ENCODE peak calls at places on chromosomes 2 and 18, in four cellular contexts. R is IMR-90, D is H1, P is GM12878. S is an unnamed sample.

GRCh38 chr2:220053919-220054318 is 426.5 kb downstream of the SLC4A3 start:
- DNase-seq in D (no peak), P (no peak), R (peak), S (peak)

GRCh38 chr2:168429988-168430387 is 26.1 kb upstream of the CERS6 start:
- DNase-seq in D (no peak), P (no peak), R (no peak), S (no peak)

GRCh38 chr2:43576983-43577892 is 18.6 kb downstream of the THADA start:
- DNase-seq in R (peak), D (no peak), P (no peak), S (no peak)

GRCh38 chr18:78730564-78731422 is 248.8 kb upstream of the SALL3 start:
- DNase-seq in R (no peak), D (no peak), P (no peak), S (no peak)

GRCh38 chr2:85797959-85798358 is 44.2 kb downstream of the ATOH8 start:
- DNase-seq in R (peak), D (no peak), P (no peak), S (no peak)

GRCh38 chr18:34918856-34919255 is 122.4 kb upstream of the MAPRE2 start:
- DNase-seq in R (no peak), D (no peak), P (no peak), S (no peak)

GRCh38 chr18:3216987-3217386 is 2.8 kb downstream of the MYOM1 start:
- DNase-seq in R (no peak), D (no peak), P (no peak), S (no peak)

GRCh38 chr2:10947005-10947440 is 35.3 kb downstream of the KCNF1 start:
- DNase-seq in R (peak), D (no peak), P (no peak), S (no peak)

GRCh38 chr2:216555274-216555673 is 56.6 kb downstream of the RPL37A start:
- DNase-seq in P (no peak), D (no peak), R (no peak), S (no peak)

GRCh38 chr2:85887566-85888019 is 1.2 kb downstream of the ST3GAL5 start:
- DNase-seq in R (peak), P (no peak), D (no peak), S (no peak)

GRCh38 chr2:120779781-120780283 is 44.2 kb downstream of the GLI2 start:
- DNase-seq in R (peak), D (no peak), P (no peak), S (no peak)

GRCh38 chr18:9861157-9861556 is 24.6 kb upstream of the TXNDC2 start:
- DNase-seq in P (peak), R (no peak), D (no peak), S (no peak)

DNA sequence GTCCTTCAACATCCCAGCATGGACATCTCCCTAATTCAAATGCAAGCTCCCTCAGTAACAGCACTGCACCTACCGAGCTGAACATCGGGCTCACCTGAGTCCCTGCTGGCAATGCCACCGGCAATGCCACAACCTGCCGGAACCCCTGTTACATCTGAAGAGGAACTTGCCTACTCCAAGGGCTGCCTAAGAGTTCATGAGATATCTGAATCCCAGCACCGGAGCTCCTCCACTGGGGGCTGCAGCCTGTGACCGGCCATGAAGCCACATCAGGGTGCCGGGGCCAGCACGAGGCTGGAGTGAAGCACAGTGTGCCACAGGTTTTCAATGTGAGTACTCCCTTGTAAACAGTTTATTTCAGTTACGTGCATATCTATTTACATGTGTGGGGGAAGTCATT is 152.9 kb downstream of the EIPR1 start:
- DNase-seq in R (no peak), P (no peak), D (no peak), S (no peak)
- TF ChIP-seq CEBPB in R (no peak), P (no peak), D (no peak), S (no peak)

DNA sequence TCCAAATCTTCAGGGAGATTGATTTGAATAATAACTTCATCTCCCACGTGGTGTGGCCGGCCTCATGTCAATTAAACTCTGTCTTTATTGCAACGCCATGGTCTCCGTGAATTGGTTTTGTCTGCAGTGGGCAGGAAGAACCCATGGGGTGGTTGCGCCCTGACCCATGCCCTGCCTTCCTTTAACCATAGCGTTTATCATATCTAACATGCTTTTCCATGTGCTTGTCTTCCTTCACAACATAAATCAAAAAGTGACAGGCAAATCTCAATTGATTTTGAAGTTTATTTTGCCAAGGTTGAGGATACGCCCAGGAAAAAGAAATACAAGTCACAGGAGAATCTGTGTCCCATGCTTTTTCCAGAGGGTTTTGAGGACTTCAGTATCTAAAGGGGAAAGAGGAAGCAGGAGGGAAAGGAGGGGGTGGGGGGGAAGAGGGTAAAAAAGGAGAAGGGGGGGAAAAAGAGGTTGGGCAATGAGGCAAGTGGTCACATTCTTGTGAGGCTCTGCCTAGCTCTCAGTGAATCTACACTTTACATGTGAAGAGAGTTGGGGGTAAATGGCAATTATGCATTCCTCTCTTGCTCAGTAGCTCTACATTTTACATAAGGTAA is 66.5 kb upstream of the CABLES1 start:
- DNase-seq in P (no peak), D (no peak), R (no peak), S (no peak)
- H3K27ac ChIP-seq in P (no peak), D (no peak), R (no peak), S (no peak)

GRCh38 chr2:37653805-37654378 is 17.6 kb downstream of the CDC42EP3 start:
- DNase-seq in R (no peak), P (peak), D (no peak), S (no peak)
- H2AFZ ChIP-seq in R (no peak), P (peak), D (no peak), S (no peak)

DNA sequence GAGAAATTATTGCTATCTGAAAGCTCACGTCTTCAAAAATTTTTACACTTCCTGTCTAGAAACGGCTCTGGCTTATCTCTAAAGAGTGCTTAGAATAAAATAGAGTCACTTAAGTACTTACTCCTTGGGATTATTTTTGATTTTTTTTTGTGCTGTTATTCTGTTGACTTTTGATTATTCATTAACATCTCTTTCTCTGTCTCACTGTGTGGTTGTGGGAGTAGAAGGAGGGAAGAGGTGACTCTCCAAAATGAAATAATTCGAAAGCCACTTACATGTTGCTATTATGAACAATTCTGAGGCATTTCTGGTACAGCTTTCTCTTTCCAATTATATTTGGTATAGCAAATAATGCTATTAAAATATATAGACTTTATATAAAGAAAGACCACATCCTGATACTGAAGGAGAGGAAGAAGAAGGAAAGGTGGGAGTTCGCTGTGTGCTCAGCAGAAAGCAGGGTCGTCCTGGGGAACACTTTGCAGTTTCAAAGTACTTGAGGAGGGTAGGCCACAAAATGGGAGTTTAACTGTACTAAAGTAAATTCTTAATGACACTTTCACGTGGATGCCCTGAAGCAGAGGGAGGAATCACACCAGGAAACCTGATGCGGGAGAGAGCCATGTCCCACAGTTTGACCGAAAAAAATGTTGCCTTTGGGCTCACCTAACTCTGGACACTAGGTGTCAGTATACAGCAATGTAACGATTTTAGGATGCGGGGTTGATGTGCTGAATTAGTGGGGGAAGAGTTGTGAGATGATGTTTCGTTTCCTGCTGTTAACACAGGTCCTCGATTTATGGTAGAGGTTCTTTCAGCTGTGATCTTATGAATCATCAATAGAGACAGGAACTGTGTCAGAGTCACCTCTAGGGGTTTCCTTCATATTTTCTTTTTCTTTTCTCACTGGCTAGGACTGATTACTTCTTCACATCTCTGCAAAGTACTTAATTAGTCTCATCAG is 9.8 kb upstream of the MMADHC start:
- DNase-seq in R (peak), D (peak), P (peak), S (peak)
- TF ChIP-seq CEBPB in R (peak), D (no peak), P (no peak), S (no peak)

DNA sequence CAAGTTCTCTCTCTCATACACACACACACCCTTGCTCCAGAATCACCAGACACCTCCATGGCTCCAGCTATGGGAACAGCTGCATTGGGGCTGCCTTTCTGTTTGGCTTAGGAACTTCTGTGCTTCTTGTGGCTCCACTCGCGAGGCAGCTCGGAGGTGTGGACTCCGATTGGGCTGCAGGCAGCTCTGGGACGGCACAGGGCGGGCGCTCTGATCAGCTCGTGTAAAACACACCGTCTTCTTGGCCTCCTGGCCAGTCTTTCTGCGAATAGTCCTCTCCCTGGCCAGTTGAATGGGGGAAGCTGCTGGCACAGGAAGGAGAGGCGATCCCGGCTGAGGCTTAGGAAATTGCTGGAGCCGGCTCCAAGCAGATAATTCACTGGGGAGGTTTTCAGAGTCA is 22.4 kb downstream of the FOSL2 start:
- DNase-seq in R (no peak), P (no peak), D (no peak), S (no peak)
- H3K27ac ChIP-seq in R (no peak), P (no peak), D (no peak), S (no peak)